ENCODE peak calls at places on chromosomes 4 and X, in six cellular contexts. P, C, F, S, H and L are unnamed samples.

GRCh38 chr4:62928483-62928882 is 1480.8 kb downstream of the TECRL start:
- DNase-seq in P (no peak), C (no peak), F (no peak), S (no peak), H (no peak), L (no peak)

GRCh38 chr4:15488658-15489470 is 19.2 kb downstream of the CC2D2A start:
- DNase-seq in P (no peak), C (no peak), F (no peak), S (no peak), H (no peak), L (no peak)

GRCh38 chr4:7763106-7763505 is 176.6 kb downstream of the AFAP1 start:
- DNase-seq in P (no peak), C (no peak), F (no peak), S (no peak), H (no peak), L (no peak)

GRCh38 chr4:15182600-15183222 is 180.4 kb downstream of the CPEB2 start:
- DNase-seq in P (no peak), C (no peak), F (no peak), S (no peak), H (no peak), L (no peak)

GRCh38 chr4:27003602-27004238 is 143.1 kb downstream of the STIM2 start:
- DNase-seq in P (no peak), C (no peak), F (no peak), S (no peak), H (no peak), L (no peak)

GRCh38 chr4:169272265-169272886 is 1.6 kb upstream of the SH3RF1 start:
- DNase-seq in P (no peak), C (no peak), F (no peak), S (peak; percentile 72), H (no peak), L (no peak)

GRCh38 chr4:183268556-183268955 is 51.5 kb downstream of the CLDN22 start:
- DNase-seq in P (no peak), C (no peak), F (no peak), S (no peak), H (no peak), L (no peak)

GRCh38 chr4:81454953-81455352 is 16.8 kb downstream of the RASGEF1B start:
- DNase-seq in P (no peak), C (no peak), F (no peak), S (no peak), H (peak; percentile 11), L (no peak)

GRCh38 chr4:168483786-168484185 is 3.5 kb upstream of the DDX60L start:
- DNase-seq in P (no peak), C (no peak), F (no peak), S (no peak), H (no peak), L (no peak)

GRCh38 chr4:81421346-81422218 is 50.1 kb downstream of the RASGEF1B start:
- DNase-seq in P (no peak), C (no peak), F (no peak), S (peak; percentile 26), H (peak; percentile 77), L (peak; percentile 95)

GRCh38 chr4:182929296-182929695 is 12.1 kb upstream of the DCTD start:
- DNase-seq in P (no peak), C (peak; percentile 39), F (no peak), S (no peak), H (no peak), L (no peak)

GRCh38 chr4:54800831-54801530 is 143.2 kb downstream of the KIT start:
- DNase-seq in P (no peak), C (no peak), F (no peak), S (no peak), H (peak; percentile 64), L (no peak)

GRCh38 chr4:165124488-165124887 is 11.8 kb upstream of the TMEM192 start:
- DNase-seq in P (no peak), C (no peak), F (no peak), S (no peak), H (no peak), L (no peak)

GRCh38 chr4:24210332-24210902 is 320.6 kb upstream of the PPARGC1A start:
- DNase-seq in P (no peak), C (no peak), F (no peak), S (no peak), H (no peak), L (no peak)

GRCh38 chrX:53716328-53717088 is 30.0 kb upstream of the HUWE1 start:
- DNase-seq in P (no peak), C (no peak), F (no peak), S (peak; percentile 87), H (peak; percentile 19), L (no peak)

GRCh38 chr4:7594013-7594412 is 159.3 kb upstream of the PSAPL1 start:
- DNase-seq in P (peak; percentile 51), C (no peak), F (peak; percentile 49), S (no peak), H (no peak), L (no peak)

GRCh38 chr4:56210397-56210796 is 176.9 kb downstream of the AASDH start:
- DNase-seq in P (no peak), C (no peak), F (no peak), S (no peak), H (no peak), L (no peak)

GRCh38 chr4:151850751-151851150 is 89.9 kb upstream of the GATB start:
- DNase-seq in P (no peak), C (no peak), F (no peak), S (no peak), H (no peak), L (no peak)

GRCh38 chr4:147542229-147542990 is 61.5 kb downstream of the EDNRA start:
- DNase-seq in P (no peak), C (no peak), F (no peak), S (no peak), H (no peak), L (no peak)

GRCh38 chr4:19675172-19675811 is 576.4 kb upstream of the SLIT2 start:
- DNase-seq in P (no peak), C (no peak), F (no peak), S (no peak), H (no peak), L (no peak)

GRCh38 chr4:56995525-56995924 is 16.8 kb downstream of the POLR2B start:
- DNase-seq in P (no peak), C (no peak), F (no peak), S (no peak), H (no peak), L (no peak)

GRCh38 chr4:117821834-117822233 is 212.5 kb upstream of the NDST3 start:
- DNase-seq in P (no peak), C (no peak), F (no peak), S (no peak), H (no peak), L (no peak)

GRCh38 chrX:28586891-28587635 is at the start of gene IL1RAPL1:
- DNase-seq in P (no peak), C (no peak), F (no peak), S (no peak), H (no peak), L (no peak)

GRCh38 chr4:47698837-47699236 is 139.0 kb downstream of the CORIN start:
- DNase-seq in P (no peak), C (peak; percentile 47), F (no peak), S (no peak), H (no peak), L (no peak)

GRCh38 chr4:55175779-55176231 is 50.4 kb upstream of the KDR start:
- DNase-seq in P (no peak), C (no peak), F (no peak), S (no peak), H (no peak), L (no peak)

GRCh38 chr4:100299441-100299840 is 109.2 kb upstream of the DDIT4L start:
- DNase-seq in P (no peak), C (no peak), F (no peak), S (no peak), H (no peak), L (no peak)

GRCh38 chr4:54371211-54371610 is 142.1 kb downstream of the PDGFRA start:
- DNase-seq in P (no peak), C (no peak), F (no peak), S (no peak), H (no peak), L (no peak)

GRCh38 chr4:90443231-90443630 is 316.0 kb downstream of the CCSER1 start:
- DNase-seq in P (no peak), C (no peak), F (no peak), S (no peak), H (no peak), L (no peak)
- TF ChIP-seq GABPA in P (no peak), C (no peak), F (no peak), S (no peak), H (no peak), L (no peak)

DNA sequence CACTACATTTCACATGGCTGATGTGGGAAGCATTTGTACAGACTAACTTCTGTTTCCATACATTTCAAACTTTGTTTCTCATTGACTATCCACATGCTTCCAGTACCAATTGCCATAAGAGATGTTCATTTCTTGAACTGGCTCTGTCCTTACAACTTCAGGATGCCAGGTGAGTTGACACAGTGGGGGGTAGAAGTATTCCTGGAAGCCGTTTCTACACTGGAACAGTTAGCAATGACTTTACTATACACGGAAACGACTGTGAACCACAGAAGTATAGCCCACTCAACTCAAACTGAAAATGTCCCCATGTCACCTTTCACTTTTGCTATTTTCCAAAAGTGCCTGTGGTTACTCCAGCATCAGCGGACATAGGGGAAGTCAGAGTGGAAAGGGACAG is 38.0 kb upstream of the DSPP start:
- DNase-seq in P (no peak), C (no peak), F (no peak), S (no peak), H (no peak), L (no peak)
- TF ChIP-seq GABPA in P (no peak), C (no peak), F (no peak), S (no peak), H (no peak), L (no peak)

DNA sequence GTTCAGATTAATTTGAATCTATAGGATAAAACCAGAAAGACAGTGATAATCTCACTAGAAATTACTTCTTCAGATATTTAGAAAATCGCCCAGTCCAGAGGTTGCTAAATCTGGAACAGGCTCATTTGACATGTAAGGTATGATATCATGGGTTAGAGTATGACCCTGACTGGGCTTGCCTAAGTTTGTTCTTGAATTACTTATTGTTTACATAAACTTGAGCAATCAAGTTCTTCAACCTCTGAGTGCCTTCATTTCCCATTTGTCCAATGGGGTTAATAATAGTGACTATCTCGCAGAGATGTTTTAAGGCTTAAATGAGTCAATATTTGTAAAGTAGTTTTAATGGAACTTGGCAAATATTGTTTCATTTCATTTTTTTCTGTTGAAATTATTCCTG is 1947.6 kb upstream of the IGFBP7 start:
- DNase-seq in P (no peak), C (peak; percentile 16), F (no peak), S (no peak), H (no peak), L (no peak)
- TF ChIP-seq GABPA in P (no peak), C (no peak), F (no peak), S (no peak), H (no peak), L (no peak)

DNA sequence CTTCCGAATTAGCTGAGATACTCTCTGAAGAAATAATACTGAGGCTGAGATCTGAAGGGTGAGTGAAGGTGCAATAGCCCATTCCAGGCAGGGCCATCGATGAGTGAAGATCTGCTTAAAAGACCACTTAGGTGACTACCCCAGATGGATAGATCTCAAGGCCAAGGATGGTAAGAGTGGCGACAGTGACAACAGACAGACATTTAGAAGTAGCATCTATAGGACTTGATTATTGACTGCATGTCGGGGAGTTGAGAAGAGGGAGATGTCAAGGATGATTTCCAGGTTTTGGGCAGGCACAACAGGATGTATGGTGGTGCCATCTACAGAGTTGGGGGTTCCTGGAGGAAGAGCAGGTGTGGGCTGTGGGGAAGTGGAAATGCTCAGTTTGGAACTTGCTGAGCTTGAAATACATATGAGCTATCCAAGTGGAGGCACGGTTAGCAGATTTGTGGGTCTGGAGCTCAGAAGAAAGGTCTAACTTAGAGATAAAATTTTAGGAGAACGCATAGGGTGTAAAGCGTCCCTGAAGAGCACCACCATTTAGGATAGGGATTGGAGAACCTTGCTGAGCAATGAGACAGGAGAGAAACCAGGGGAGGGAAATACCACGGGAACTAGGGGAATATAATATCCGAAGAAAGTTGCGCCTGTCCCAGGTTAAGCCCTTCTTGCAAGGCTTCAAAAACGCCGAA is 712 bp downstream of the UFSP2 start:
- DNase-seq in P (no peak), C (peak; percentile 1), F (no peak), S (no peak), H (peak; percentile 16), L (no peak)
- TF ChIP-seq GABPA in P (no peak), C (no peak), F (no peak), S (no peak), H (no peak), L (no peak)